ENCODE peak calls at places on chromosomes 7 and 10, in six cellular contexts. G, V, B, O, K and J are unnamed samples.

GRCh38 chr7:30799206-30799975 is 28.2 kb downstream of the MINDY4 start:
- DNase-seq in O (peak), G (peak), V (peak), B (peak), K (no peak), J (no peak)

GRCh38 chr7:101012931-101013330 is 7.0 kb upstream of the MUC17 start:
- DNase-seq in O (no peak), B (no peak), K (no peak), G (no peak), V (no peak), J (no peak)

GRCh38 chr10:100998183-100998990 is 1.2 kb upstream of the LZTS2 start:
- DNase-seq in V (peak), K (peak), O (peak), B (no peak), G (no peak), J (peak)

GRCh38 chr7:14717711-14718304 is 184.7 kb downstream of the DGKB start:
- DNase-seq in V (no peak), O (no peak), G (no peak), B (no peak), K (no peak), J (no peak)

GRCh38 chr10:113127285-113128283 is 177.5 kb downstream of the TCF7L2 start:
- DNase-seq in G (no peak), K (no peak), O (no peak), B (no peak), V (no peak), J (no peak)

GRCh38 chr7:54546081-54546985 is 4.2 kb downstream of the VSTM2A start:
- DNase-seq in B (no peak), V (no peak), O (no peak), G (no peak), K (no peak), J (peak)

GRCh38 chr7:36784991-36785940 is 61.0 kb upstream of the AOAH start:
- DNase-seq in G (no peak), O (peak), K (peak), B (no peak), V (peak), J (no peak)

GRCh38 chr7:137135654-137136350 is 207.7 kb downstream of the PTN start:
- DNase-seq in K (no peak), G (no peak), O (no peak), V (no peak), B (no peak), J (no peak)

GRCh38 chr7:545470-545869 is 25.8 kb upstream of the PDGFA start:
- DNase-seq in B (no peak), V (no peak), K (no peak), G (no peak), O (no peak), J (no peak)

GRCh38 chr7:14698239-14698638 is 204.3 kb downstream of the DGKB start:
- DNase-seq in K (no peak), G (no peak), O (no peak), B (no peak), V (no peak), J (no peak)

GRCh38 chr7:4803397-4804241 is 28.2 kb downstream of the AP5Z1 start:
- DNase-seq in B (no peak), O (no peak), V (no peak), G (no peak), K (no peak), J (peak)

GRCh38 chr10:131929122-131929845 is 28.5 kb downstream of the PPP2R2D start:
- DNase-seq in V (no peak), K (no peak), B (no peak), O (no peak), G (no peak), J (peak)

GRCh38 chr10:117946525-117947070 is 100.1 kb downstream of the RAB11FIP2 start:
- DNase-seq in B (peak), K (no peak), G (no peak), V (no peak), O (no peak), J (no peak)

GRCh38 chr7:118918556-118918955 is 694.1 kb downstream of the ANKRD7 start:
- DNase-seq in O (no peak), G (no peak), K (no peak), V (no peak), B (peak), J (no peak)

GRCh38 chr7:92843034-92843760 is 6.8 kb upstream of the CDK6 start:
- DNase-seq in V (no peak), O (no peak), G (no peak), B (no peak), K (no peak), J (no peak)

GRCh38 chr7:55033241-55033846 is 14.5 kb downstream of the EGFR start:
- DNase-seq in V (no peak), G (no peak), O (no peak), B (no peak), K (no peak), J (no peak)

GRCh38 chr7:46565712-46566111 is 644.6 kb upstream of the IGFBP3 start:
- DNase-seq in K (no peak), G (no peak), O (no peak), V (no peak), B (no peak), J (no peak)

GRCh38 chr10:61798711-61799110 is 102.8 kb upstream of the ARID5B start:
- DNase-seq in O (no peak), K (no peak), G (no peak), V (no peak), B (no peak), J (no peak)

GRCh38 chr10:124469956-124470484 is 8.4 kb downstream of the LHPP start:
- DNase-seq in K (no peak), V (no peak), O (no peak), B (no peak), G (no peak), J (peak)

GRCh38 chr10:107740962-107741690 is 576.6 kb upstream of the SORCS1 start:
- DNase-seq in V (no peak), O (no peak), G (no peak), K (no peak), B (no peak), J (no peak)

GRCh38 chr10:122567056-122567660 is 6.6 kb downstream of the DMBT1 start:
- DNase-seq in K (no peak), B (no peak), G (no peak), V (no peak), O (no peak), J (peak)

GRCh38 chr7:53237344-53237913 is 202.0 kb downstream of the POM121L12 start:
- DNase-seq in V (no peak), G (no peak), B (no peak), O (no peak), K (no peak), J (peak)

GRCh38 chr10:110269641-110270318 is 34.9 kb downstream of the SMNDC1 start:
- DNase-seq in K (peak), B (no peak), O (no peak), G (no peak), V (no peak), J (no peak)

GRCh38 chr7:74483402-74484336 is 30.0 kb downstream of the GTF2IRD1 start:
- DNase-seq in G (no peak), V (no peak), O (no peak), B (peak), K (no peak), J (no peak)

GRCh38 chr10:66552331-66552730 is 373.5 kb upstream of the LRRTM3 start:
- DNase-seq in K (no peak), G (no peak), B (no peak), O (no peak), V (no peak), J (no peak)

GRCh38 chr10:17348111-17349008 is 106.0 kb downstream of the ST8SIA6 start:
- DNase-seq in V (peak), B (peak), O (no peak), K (no peak), G (no peak), J (no peak)

GRCh38 chr7:141460781-141461715 is 90.2 kb upstream of the AGK start:
- DNase-seq in G (no peak), V (no peak), B (no peak), K (no peak), O (no peak), J (no peak)

GRCh38 chr7:144668503-144668902 is 167.3 kb downstream of the TPK1 start:
- DNase-seq in B (no peak), K (no peak), G (no peak), O (no peak), V (no peak), J (no peak)

GRCh38 chr7:85535974-85536729 is 349.3 kb upstream of the SEMA3D start:
- DNase-seq in K (no peak), G (no peak), V (no peak), B (no peak), O (no peak), J (no peak)

GRCh38 chr10:127420138-127420684 is 128.9 kb upstream of the NPS start:
- DNase-seq in G (no peak), V (no peak), K (no peak), B (no peak), O (no peak), J (no peak)

DNA sequence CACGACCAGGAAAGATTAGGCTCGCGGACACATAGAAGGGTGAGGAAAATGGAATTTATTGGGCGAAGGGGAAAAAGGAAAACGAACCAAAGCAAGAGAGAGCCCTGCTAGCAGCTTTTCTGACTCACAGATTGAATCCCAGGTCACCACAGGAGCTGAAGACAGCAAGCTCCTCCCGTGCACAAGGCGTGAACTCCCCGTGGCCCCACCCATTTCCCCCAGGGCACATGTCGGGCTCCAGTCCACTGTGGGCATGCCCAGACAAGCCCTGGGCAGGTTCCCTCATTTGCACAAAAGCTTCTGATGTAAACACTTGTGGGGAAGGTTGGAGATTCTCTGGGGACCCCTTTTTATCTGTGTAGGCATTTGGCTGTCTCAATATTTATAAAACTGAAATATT is 582.4 kb downstream of the SUGCT start:
- DNase-seq in B (peak), K (peak), O (peak), V (peak), G (no peak), J (peak)
- H3K4me3 ChIP-seq in B (no peak), K (no peak), O (no peak), V (peak), G (no peak), J (no peak)

DNA sequence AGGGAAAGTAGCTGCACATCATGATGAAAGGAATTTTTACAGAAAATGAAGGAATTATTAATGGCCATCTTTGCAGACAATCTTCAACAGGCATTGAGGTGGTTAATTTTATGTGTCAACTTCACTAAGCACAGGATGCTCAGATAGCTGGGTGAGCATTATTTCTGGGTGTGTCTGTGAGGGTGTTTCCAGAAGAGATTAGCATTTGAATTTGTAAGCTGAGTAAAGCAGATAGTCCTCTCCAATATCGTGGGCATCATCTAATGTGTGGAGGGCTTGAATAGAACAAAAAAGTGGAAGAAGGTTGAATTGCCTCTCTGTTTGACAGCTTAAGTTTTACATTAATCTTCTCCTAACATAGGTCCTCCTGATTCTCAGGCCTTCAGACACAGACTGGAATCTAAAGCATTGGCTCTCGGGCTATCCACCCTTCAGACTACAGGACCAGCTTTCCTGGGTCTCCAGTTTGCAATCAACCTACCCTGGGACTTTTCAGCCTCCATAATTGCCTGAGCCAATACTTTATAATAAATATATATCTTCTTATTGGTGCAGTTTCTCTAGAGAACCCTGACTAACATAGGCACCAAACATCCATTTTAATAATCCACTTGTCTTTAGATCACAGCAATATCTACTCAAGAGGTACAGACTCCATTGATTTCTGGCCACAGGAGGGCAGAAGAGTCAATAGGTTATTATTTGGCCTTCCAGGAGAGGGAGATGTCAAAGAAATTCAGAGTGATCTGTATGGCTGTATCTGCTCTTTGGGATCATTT is 10.5 kb upstream of the CRPPA start:
- DNase-seq in O (no peak), B (no peak), K (peak), V (no peak), G (no peak), J (peak)
- TF ChIP-seq CTCF in O (peak), B (peak), K (peak), V (peak), G (no peak), J (peak)

GRCh38 chr7:114928060-114928459 is 6.2 kb downstream of the MDFIC start:
- DNase-seq in B (no peak), G (no peak), O (no peak), V (no peak), K (no peak), J (no peak)
- H3K4me3 ChIP-seq in B (no peak), G (no peak), O (peak), V (no peak), K (no peak), J (no peak)

DNA sequence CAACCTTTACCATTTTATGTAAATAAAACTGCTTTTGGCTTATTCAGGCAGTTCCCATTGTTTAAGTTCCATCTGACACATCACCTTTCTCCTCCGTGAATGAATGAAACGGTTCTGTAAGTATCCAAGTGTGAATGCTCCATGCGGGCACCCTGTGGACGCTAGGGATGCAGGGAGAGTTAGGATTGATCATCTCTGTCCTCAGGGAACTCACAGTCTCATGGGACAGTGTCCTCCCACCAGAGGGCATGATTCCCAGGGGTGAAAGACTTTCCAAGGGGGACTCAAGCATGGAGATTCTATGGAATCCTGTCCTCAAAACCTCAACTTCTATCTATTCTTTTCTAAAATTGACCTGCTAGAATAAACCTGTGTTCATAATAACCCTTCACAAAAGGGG is 98.8 kb downstream of the HECW1 start:
- DNase-seq in K (no peak), G (no peak), B (no peak), V (no peak), O (no peak), J (peak)
- TF ChIP-seq CTCF in K (no peak), G (no peak), B (peak), V (no peak), O (peak), J (peak)

GRCh38 chr10:116665541-116666125 is 44.9 kb downstream of the PNLIPRP2 start:
- DNase-seq in K (no peak), G (peak), O (no peak), V (peak), B (no peak), J (no peak)
- H3K4me3 ChIP-seq in K (no peak), G (peak), O (no peak), V (peak), B (no peak), J (no peak)

GRCh38 chr10:94546616-94547175 is 1.1 kb downstream of the HELLS start:
- DNase-seq in O (no peak), K (no peak), G (no peak), B (no peak), V (no peak), J (no peak)

GRCh38 chr10:94545277-94546057 is at the start of gene HELLS:
- DNase-seq in O (peak), B (peak), K (peak), V (peak), G (peak), J (peak)

GRCh38 chr10:94546058-94546595 is 539 bp downstream of the HELLS start:
- DNase-seq in G (no peak), V (no peak), K (no peak), O (no peak), B (no peak), J (no peak)

DNA sequence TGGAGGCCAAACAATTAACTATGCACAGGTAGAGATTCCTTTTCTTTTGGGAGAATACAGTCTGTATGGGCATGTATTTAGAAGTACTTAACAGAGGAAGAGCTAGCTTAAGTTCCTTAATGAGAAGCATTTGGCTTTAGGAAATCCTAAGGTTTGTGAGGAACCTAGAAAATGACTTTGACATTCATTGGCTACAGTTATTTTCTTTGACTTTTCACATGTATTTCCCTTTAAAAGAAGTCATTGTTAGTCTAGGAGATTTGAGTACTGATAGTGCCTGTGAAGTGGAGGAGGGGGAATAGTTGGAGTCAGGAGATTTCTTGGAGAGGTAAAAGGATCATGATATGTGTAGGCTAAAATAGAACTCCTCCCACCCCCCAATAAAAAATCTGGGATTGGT is 3.6 kb downstream of the HELLS start:
- DNase-seq in B (no peak), K (no peak), G (no peak), V (no peak), O (no peak), J (no peak)
- TF ChIP-seq CTCF in B (no peak), K (no peak), G (no peak), V (no peak), O (no peak), J (no peak)

GRCh38 chr10:30456262-30456661 is 22.3 kb downstream of the MAP3K8 start:
- DNase-seq in K (peak), O (peak), B (no peak), V (peak), G (no peak), J (no peak)

GRCh38 chr10:30459283-30459682 is 25.3 kb downstream of the MAP3K8 start:
- DNase-seq in K (peak), B (no peak), V (peak), O (no peak), G (no peak), J (no peak)

GRCh38 chr10:30455816-30456215 is 21.8 kb downstream of the MAP3K8 start:
- DNase-seq in G (no peak), V (peak), B (no peak), K (peak), O (peak), J (no peak)

GRCh38 chr10:30454744-30455498 is 20.9 kb downstream of the MAP3K8 start:
- DNase-seq in V (no peak), K (peak), G (no peak), B (no peak), O (no peak), J (no peak)

DNA sequence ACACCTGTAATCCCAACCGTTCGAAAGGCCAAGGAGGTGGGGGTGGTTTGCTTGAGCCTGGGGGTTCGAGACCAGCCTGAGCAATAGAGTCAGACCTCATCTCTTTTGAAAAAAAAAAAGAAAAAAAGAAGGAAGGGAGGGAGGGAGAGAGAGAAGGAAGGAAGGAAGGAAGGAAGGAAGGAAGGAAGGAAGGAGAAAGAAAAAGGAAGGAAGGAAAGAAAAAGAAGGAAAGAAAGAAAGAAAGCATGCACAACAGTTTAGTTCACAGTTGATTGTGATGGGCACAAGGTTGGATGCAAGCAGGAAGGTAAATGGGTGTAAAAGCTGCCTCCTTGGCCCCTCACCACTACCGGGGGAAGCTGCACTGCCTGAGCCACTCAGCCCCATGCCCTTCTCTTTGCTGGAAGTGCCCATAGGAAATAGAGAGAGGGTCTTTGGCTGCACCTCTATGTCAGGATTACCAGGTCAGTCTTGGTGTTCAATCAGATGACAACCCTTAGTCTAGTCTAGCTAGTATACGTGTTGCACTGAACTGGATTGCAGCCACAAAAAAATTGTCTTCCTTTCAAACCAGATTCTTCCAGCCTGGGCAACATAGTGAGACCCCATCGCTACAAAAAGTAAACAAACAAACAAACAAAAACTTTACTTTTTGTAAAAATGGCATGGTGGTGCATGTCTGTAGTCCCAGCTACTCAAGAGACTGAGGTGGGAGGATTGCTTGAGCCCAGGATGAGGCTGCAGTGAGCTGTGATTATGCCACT is 20.0 kb downstream of the MAP3K8 start:
- DNase-seq in V (no peak), O (no peak), K (peak), G (no peak), B (no peak), J (no peak)
- H3K4me3 ChIP-seq in V (peak), O (no peak), K (no peak), G (no peak), B (no peak), J (no peak)

DNA sequence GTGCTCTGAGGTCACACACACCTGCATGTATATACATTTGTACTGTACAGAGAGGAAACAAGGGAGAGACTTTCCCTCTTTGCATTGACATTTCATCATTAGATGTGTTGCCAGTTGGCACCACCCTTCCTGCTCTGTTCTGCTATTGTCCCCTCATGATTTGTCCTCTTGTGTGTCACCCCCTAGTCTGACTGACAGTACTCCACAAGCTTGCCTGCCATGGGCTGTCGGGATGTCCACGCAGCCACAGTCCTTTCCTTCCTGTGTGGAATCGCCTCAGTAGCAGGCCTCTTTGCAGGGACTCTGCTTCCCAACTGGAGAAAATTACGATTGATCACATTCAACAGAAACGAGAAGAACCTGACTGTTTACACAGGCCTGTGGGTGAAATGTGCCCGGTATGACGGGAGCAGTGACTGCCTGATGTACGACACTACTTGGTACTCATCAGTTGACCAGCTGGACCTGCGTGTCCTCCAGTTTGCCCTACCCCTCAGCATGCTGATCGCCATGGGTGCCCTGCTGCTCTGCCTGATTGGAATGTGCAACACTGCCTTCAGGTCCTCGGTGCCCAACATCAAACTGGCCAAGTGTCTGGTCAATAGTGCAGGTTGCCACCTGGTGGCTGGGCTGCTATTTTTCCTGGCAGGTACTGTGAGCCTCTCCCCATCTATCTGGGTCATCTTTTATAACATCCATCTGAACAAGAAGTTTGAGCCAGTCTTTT is 9.4 kb downstream of the CLDN12 start:
- DNase-seq in V (no peak), B (no peak), K (peak), O (peak), G (no peak), J (peak)
- TF ChIP-seq CTCF in V (peak), B (peak), K (peak), O (peak), G (no peak), J (peak)